ENCODE peak calls at places on chromosomes 3 and 15, in seven cellular contexts. F is non-pigmented ciliary epithelial cell; X is stimulated activated CD4-positive, alpha-beta T cell treated with anti-CD3 and anti-CD28 coated beads, Interleukin-4, amount 100 ng/mL, for 4 hours; I is stimulated activated naive B cell treated with anti-CD40 and anti-IgM and Interleukin-4, amounts not matched to agents 10 μg/mL and 1 μg/mL and 100 μg/mL, for 72 hours; A is erythroblast; J is GM12865; W is amniotic stem cell. R is an unnamed sample.

GRCh38 chr3:47664519-47664918 is 85.9 kb upstream of the CSPG5 start:
- DNase-seq in F (no peak), X (no peak), I (no peak), A (peak; percentile 41), J (peak; percentile 28), W (no peak), R (peak; percentile 28)

GRCh38 chr3:72186485-72186864 is 401.5 kb upstream of the PROK2 start:
- DNase-seq in F (no peak), X (no peak), I (no peak), A (no peak), J (no peak), W (peak; percentile 22), R (no peak)

GRCh38 chr3:8201886-8202285 is 299.7 kb upstream of the LMCD1 start:
- DNase-seq in F (peak; percentile 34), X (no peak), I (no peak), A (no peak), J (no peak), W (no peak), R (peak; percentile 19)

GRCh38 chr3:174206607-174207192 is 652.4 kb upstream of the NAALADL2 start:
- DNase-seq in F (no peak), X (no peak), I (no peak), A (no peak), J (no peak), W (no peak), R (peak; percentile 8)

GRCh38 chr15:55993804-55994539 is 560 bp upstream of the NEDD4 start:
- DNase-seq in F (no peak), X (no peak), I (no peak), A (no peak), J (no peak), W (peak; percentile 65), R (peak; percentile 78)

GRCh38 chr3:140630866-140631265 is 47.0 kb upstream of the TRIM42 start:
- DNase-seq in F (no peak), X (no peak), I (no peak), A (no peak), J (no peak), W (no peak), R (no peak)

GRCh38 chr3:193389335-193389734 is 10.8 kb upstream of the ATP13A5 start:
- DNase-seq in F (no peak), X (no peak), I (no peak), A (no peak), J (no peak), W (no peak), R (peak; percentile 45)

GRCh38 chr15:29670945-29671307 is 151.3 kb downstream of the TJP1 start:
- DNase-seq in F (no peak), X (no peak), I (no peak), A (no peak), J (no peak), W (peak; percentile 56), R (no peak)